ENCODE peak calls at places on chromosomes 11 and 22, in nine cellular contexts. D, P, W, N, L, Y, Z, R and H are unnamed samples.

GRCh38 chr11:72719144-72719543 is 33.1 kb downstream of the ARAP1 start:
- DNase-seq in D (no peak), P (no peak), W (no peak), N (peak; percentile 89), L (no peak), Y (no peak), Z (no peak), R (peak; percentile 44), H (no peak)

GRCh38 chr11:76339217-76339616 is 41.7 kb downstream of the THAP12 start:
- DNase-seq in D (no peak), P (peak; percentile 36), W (no peak), N (no peak), L (no peak), Y (peak; percentile 86), Z (peak; percentile 7), R (no peak), H (no peak)

GRCh38 chr11:70068950-70069349 is 9.2 kb upstream of the ANO1 start:
- DNase-seq in D (no peak), P (no peak), W (no peak), N (no peak), L (no peak), Y (no peak), Z (no peak), R (no peak), H (no peak)

GRCh38 chr11:114348200-114349191 is 51.8 kb downstream of the C11orf71 start:
- DNase-seq in D (peak; percentile 62), P (peak; percentile 75), W (no peak), N (peak; percentile 26), L (no peak), Y (peak; percentile 45), Z (peak; percentile 75), R (peak; percentile 76), H (peak; percentile 58)

GRCh38 chr11:38498721-38499120 is 1900.7 kb upstream of the RAG2 start:
- DNase-seq in D (no peak), P (no peak), W (no peak), N (no peak), L (no peak), Y (no peak), Z (no peak), R (no peak), H (no peak)

GRCh38 chr11:2516276-2517015 is 71.6 kb downstream of the KCNQ1 start:
- DNase-seq in D (peak; percentile 21), P (peak; percentile 14), W (no peak), N (no peak), L (no peak), Y (no peak), Z (no peak), R (no peak), H (no peak)

GRCh38 chr11:107608809-107609208 is 17.9 kb downstream of the ELMOD1 start:
- DNase-seq in D (no peak), P (no peak), W (no peak), N (no peak), L (no peak), Y (no peak), Z (peak; percentile 94), R (no peak), H (no peak)

GRCh38 chr11:4644233-4644632 is 451 bp downstream of the OR51E1 start:
- DNase-seq in D (no peak), P (no peak), W (no peak), N (no peak), L (no peak), Y (no peak), Z (no peak), R (no peak), H (no peak)

GRCh38 chr11:126115820-126116319 is 53.2 kb upstream of the CDON start:
- DNase-seq in D (peak; percentile 70), P (peak; percentile 72), W (peak; percentile 62), N (no peak), L (peak; percentile 81), Y (peak; percentile 90), Z (peak; percentile 94), R (no peak), H (no peak)

GRCh38 chr11:63868399-63869064 is 29.6 kb downstream of the MARK2 start:
- DNase-seq in D (no peak), P (no peak), W (no peak), N (no peak), L (no peak), Y (peak; percentile 41), Z (peak; percentile 16), R (no peak), H (no peak)

GRCh38 chr11:16171882-16172281 is 184.5 kb downstream of the SOX6 start:
- DNase-seq in D (no peak), P (no peak), W (no peak), N (no peak), L (no peak), Y (no peak), Z (no peak), R (no peak), H (no peak)

GRCh38 chr11:77287615-77288273 is 13.7 kb downstream of the GDPD4 start:
- DNase-seq in D (no peak), P (no peak), W (no peak), N (no peak), L (no peak), Y (no peak), Z (no peak), R (no peak), H (no peak)

GRCh38 chr11:121257289-121257688 is 35.3 kb upstream of the SC5D start:
- DNase-seq in D (no peak), P (no peak), W (no peak), N (no peak), L (no peak), Y (no peak), Z (no peak), R (peak; percentile 74), H (no peak)

DNA sequence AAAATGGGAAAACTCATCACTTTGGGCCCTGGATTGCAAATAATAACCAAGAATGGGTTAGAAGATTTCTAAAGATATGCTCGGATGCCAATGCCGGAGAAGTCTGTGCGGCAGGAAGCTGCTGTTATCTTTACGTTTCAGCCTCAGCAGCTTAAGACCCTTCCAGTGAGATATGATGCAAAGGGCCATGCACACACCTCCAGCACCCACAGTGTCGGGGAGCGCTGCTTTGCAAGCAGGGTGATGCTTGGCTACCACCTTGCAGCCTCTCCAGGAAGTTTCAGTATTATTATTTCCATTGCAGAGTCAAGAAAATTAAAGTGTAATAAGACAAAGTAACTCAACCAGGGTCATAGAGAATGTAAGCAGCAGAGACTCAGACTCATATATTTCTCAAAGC is 37.3 kb downstream of the LARGE1 start:
- DNase-seq in D (no peak), P (no peak), W (no peak), N (no peak), L (no peak), Y (no peak), Z (no peak), R (no peak), H (no peak)
- H3K4me1 ChIP-seq in D (no peaks in the 10 kb centered on the region), P (no peaks in the 10 kb centered on the region), W (no peaks in the 10 kb centered on the region), N (no peaks in the 10 kb centered on the region), L (no peaks in the 10 kb centered on the region), Y (no peaks in the 10 kb centered on the region), Z (no peaks in the 10 kb centered on the region), R (peaks cover 3% of the 10 kb centered on the region), H (peaks cover 11% of the 10 kb centered on the region)

GRCh38 chr22:39283312-39284141 is 35.9 kb downstream of the RPL3 start:
- DNase-seq in D (no peak), P (no peak), W (no peak), N (no peak), L (no peak), Y (peak; percentile 70), Z (peak; percentile 91), R (peak; percentile 91), H (no peak)
- H3K4me1 ChIP-seq in D (peaks cover 8% of the 10 kb centered on the region), P (no peaks in the 10 kb centered on the region), W (no peaks in the 10 kb centered on the region), N (peaks cover 7% of the 10 kb centered on the region), L (no peaks in the 10 kb centered on the region), Y (no peaks in the 10 kb centered on the region), Z (peaks cover 43% of the 10 kb centered on the region), R (peaks cover 17% of the 10 kb centered on the region), H (peaks cover 24% of the 10 kb centered on the region)

GRCh38 chr11:96067160-96067559 is 143.3 kb upstream of the MTMR2 start:
- DNase-seq in D (no peak), P (no peak), W (no peak), N (no peak), L (no peak), Y (no peak), Z (no peak), R (no peak), H (no peak)
- H3K4me1 ChIP-seq in D (peaks cover 11% of the 10 kb centered on the region), P (no peaks in the 10 kb centered on the region), W (peaks cover 1% of the 10 kb centered on the region), N (peaks cover 7% of the 10 kb centered on the region), L (peaks cover 7% of the 10 kb centered on the region), Y (no peaks in the 10 kb centered on the region), Z (peaks cover 10% of the 10 kb centered on the region), R (peaks cover 7% of the 10 kb centered on the region), H (no peaks in the 10 kb centered on the region)

DNA sequence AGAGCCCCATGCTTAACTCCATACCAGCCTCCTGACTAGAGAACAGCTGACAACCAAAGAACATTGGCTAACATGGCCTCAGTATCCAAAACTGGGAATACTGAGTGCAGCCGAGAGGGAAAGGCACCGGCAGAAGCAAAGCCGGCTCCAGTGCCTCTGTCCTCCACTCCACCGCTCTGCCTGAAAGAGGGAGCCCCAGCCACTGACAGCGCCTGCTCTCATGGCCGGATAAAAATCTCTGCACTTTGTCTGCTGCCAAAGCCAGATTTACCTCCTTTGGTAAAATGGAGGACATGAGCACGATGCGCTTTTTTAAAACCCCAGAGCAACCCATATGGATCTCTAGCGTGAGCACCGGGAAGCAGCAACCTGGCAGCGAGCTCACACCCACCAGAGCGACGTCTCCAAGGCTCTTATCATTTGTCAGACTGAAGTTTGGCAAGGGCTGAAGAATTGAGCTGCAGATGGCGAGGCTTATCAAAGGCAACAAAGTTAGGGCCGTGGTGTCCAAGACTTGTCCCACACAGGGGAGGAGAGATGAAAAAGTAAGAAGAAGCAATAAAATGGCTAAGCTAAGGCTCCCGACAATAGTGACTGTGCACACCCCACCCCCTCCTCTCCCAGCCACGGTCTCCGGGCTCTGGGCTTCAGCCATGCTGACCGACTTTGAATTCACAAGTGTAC is 71.4 kb downstream of the EFCAB6 start:
- DNase-seq in D (no peak), P (no peak), W (no peak), N (no peak), L (no peak), Y (no peak), Z (no peak), R (peak; percentile 23), H (no peak)
- H3K4me1 ChIP-seq in D (no peaks in the 10 kb centered on the region), P (no peaks in the 10 kb centered on the region), W (peaks cover 11% of the 10 kb centered on the region), N (no peaks in the 10 kb centered on the region), L (no peaks in the 10 kb centered on the region), Y (no peaks in the 10 kb centered on the region), Z (no peaks in the 10 kb centered on the region), R (peaks cover 27% of the 10 kb centered on the region), H (peaks cover 5% of the 10 kb centered on the region)

DNA sequence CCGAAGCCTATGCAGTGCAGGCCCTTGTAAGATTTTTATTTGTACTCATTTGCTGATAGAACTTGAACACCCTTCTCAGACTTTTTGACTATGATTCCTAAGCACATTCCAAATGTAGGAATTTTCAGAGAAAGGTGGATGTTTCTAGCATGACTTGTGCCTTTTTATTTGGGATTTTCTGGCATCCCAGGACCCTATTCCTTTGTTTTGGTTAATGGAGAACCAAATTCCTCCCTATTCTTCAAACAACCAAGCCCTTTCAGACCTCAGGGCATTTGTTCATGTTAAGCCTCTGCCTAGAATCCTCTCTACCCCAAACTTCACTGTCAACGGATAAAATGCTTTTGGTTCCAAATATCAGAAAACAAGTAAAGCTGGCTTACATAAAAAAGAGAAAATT is 371.1 kb downstream of the DDX10 start:
- DNase-seq in D (no peak), P (no peak), W (no peak), N (no peak), L (no peak), Y (no peak), Z (no peak), R (no peak), H (peak; percentile 44)
- H3K4me1 ChIP-seq in D (no peaks in the 10 kb centered on the region), P (no peaks in the 10 kb centered on the region), W (no peaks in the 10 kb centered on the region), N (no peaks in the 10 kb centered on the region), L (no peaks in the 10 kb centered on the region), Y (no peaks in the 10 kb centered on the region), Z (peaks cover 46% of the 10 kb centered on the region), R (no peaks in the 10 kb centered on the region), H (no peaks in the 10 kb centered on the region)

GRCh38 chr11:45918331-45918941 is 759 bp upstream of the PEX16 start:
- DNase-seq in D (peak; percentile 88), P (peak; percentile 93), W (peak; percentile 85), N (peak; percentile 75), L (peak; percentile 91), Y (peak; percentile 82), Z (peak; percentile 78), R (peak; percentile 84), H (no peak)
- H3K4me1 ChIP-seq in D (peaks cover 17% of the 10 kb centered on the region), P (peaks cover 5% of the 10 kb centered on the region), W (no peaks in the 10 kb centered on the region), N (peaks cover 14% of the 10 kb centered on the region), L (peaks cover 13% of the 10 kb centered on the region), Y (peaks cover 10% of the 10 kb centered on the region), Z (peaks cover 10% of the 10 kb centered on the region), R (no peaks in the 10 kb centered on the region), H (peaks cover 26% of the 10 kb centered on the region)